ENCODE peak calls at places on chromosomes 11 and 22, in seven cellular contexts. One of them, this sample, is unnamed. For H3K4me1, the result is how much of the 10 kb centered on the place peaks cover.

GRCh38 chr11:77422690-77423089 is 51.2 kb downstream of the PAK1 start:
- DNase-seq in IMR-90: no peak
- DNase-seq in H9: no peak
- DNase-seq in neuronal stem cell: no peak
- DNase-seq in mesendoderm: no peak
- DNase-seq in H1: no peak
- DNase-seq in trophoblast cell: no peak
- DNase-seq in this sample: no peak

GRCh38 chr11:10436733-10437132 is 18.3 kb upstream of the AMPD3 start:
- DNase-seq in IMR-90: no peak
- DNase-seq in H9: no peak
- DNase-seq in neuronal stem cell: no peak
- DNase-seq in mesendoderm: no peak
- DNase-seq in H1: no peak
- DNase-seq in trophoblast cell: no peak
- DNase-seq in this sample: no peak

GRCh38 chr11:19232910-19233503 is 7.7 kb downstream of the E2F8 start:
- DNase-seq in IMR-90: peak
- DNase-seq in H9: no peak
- DNase-seq in neuronal stem cell: no peak
- DNase-seq in mesendoderm: peak
- DNase-seq in H1: no peak
- DNase-seq in trophoblast cell: peak
- DNase-seq in this sample: peak

GRCh38 chr11:100640071-100640470 is 47.0 kb upstream of the ARHGAP42 start:
- DNase-seq in IMR-90: peak
- DNase-seq in H9: no peak
- DNase-seq in neuronal stem cell: no peak
- DNase-seq in mesendoderm: no peak
- DNase-seq in H1: no peak
- DNase-seq in trophoblast cell: no peak
- DNase-seq in this sample: no peak

GRCh38 chr11:7418916-7419315 is 66.4 kb upstream of the OLFML1 start:
- DNase-seq in IMR-90: no peak
- DNase-seq in H9: no peak
- DNase-seq in neuronal stem cell: no peak
- DNase-seq in mesendoderm: no peak
- DNase-seq in H1: no peak
- DNase-seq in trophoblast cell: no peak
- DNase-seq in this sample: no peak

GRCh38 chr22:22080270-22080669 is 97.7 kb upstream of the TOP3B start:
- DNase-seq in IMR-90: no peak
- DNase-seq in H9: no peak
- DNase-seq in neuronal stem cell: no peak
- DNase-seq in mesendoderm: no peak
- DNase-seq in H1: no peak
- DNase-seq in trophoblast cell: no peak
- DNase-seq in this sample: no peak

GRCh38 chr22:46346680-46347405 is 11.3 kb downstream of the TRMU start:
- DNase-seq in IMR-90: no peak
- DNase-seq in H9: no peak
- DNase-seq in neuronal stem cell: no peak
- DNase-seq in mesendoderm: no peak
- DNase-seq in H1: no peak
- DNase-seq in trophoblast cell: no peak
- DNase-seq in this sample: no peak

GRCh38 chr11:108985611-108986279 is 320.9 kb downstream of the DDX10 start:
- DNase-seq in IMR-90: peak
- DNase-seq in H9: no peak
- DNase-seq in neuronal stem cell: no peak
- DNase-seq in mesendoderm: no peak
- DNase-seq in H1: no peak
- DNase-seq in trophoblast cell: no peak
- DNase-seq in this sample: peak

GRCh38 chr22:45183974-45184373 is 20.2 kb downstream of the NUP50 start:
- DNase-seq in IMR-90: no peak
- DNase-seq in H9: no peak
- DNase-seq in neuronal stem cell: no peak
- DNase-seq in mesendoderm: no peak
- DNase-seq in H1: no peak
- DNase-seq in trophoblast cell: no peak
- DNase-seq in this sample: no peak

GRCh38 chr11:59097113-59097708 is 9.8 kb upstream of the FAM111B start:
- DNase-seq in IMR-90: peak
- DNase-seq in H9: peak
- DNase-seq in neuronal stem cell: peak
- DNase-seq in mesendoderm: peak
- DNase-seq in H1: peak
- DNase-seq in trophoblast cell: peak
- DNase-seq in this sample: peak

GRCh38 chr11:47524200-47524874 is 28.6 kb downstream of the CELF1 start:
- DNase-seq in IMR-90: no peak
- DNase-seq in H9: peak
- DNase-seq in neuronal stem cell: no peak
- DNase-seq in mesendoderm: no peak
- DNase-seq in H1: no peak
- DNase-seq in trophoblast cell: no peak
- DNase-seq in this sample: peak

GRCh38 chr11:57791321-57792059 is 29.9 kb downstream of the CTNND1 start:
- DNase-seq in IMR-90: no peak
- DNase-seq in H9: peak
- DNase-seq in neuronal stem cell: no peak
- DNase-seq in mesendoderm: no peak
- DNase-seq in H1: no peak
- DNase-seq in trophoblast cell: peak
- DNase-seq in this sample: no peak

GRCh38 chr11:128481135-128481534 is 106.2 kb downstream of the ETS1 start:
- DNase-seq in IMR-90: peak
- DNase-seq in H9: no peak
- DNase-seq in neuronal stem cell: no peak
- DNase-seq in mesendoderm: no peak
- DNase-seq in H1: no peak
- DNase-seq in trophoblast cell: no peak
- DNase-seq in this sample: peak

GRCh38 chr11:125370561-125371389 is 125.3 kb downstream of the FEZ1 start:
- DNase-seq in IMR-90: no peak
- DNase-seq in H9: no peak
- DNase-seq in neuronal stem cell: no peak
- DNase-seq in mesendoderm: peak
- DNase-seq in H1: peak
- DNase-seq in trophoblast cell: no peak
- DNase-seq in this sample: no peak

GRCh38 chr22:26967282-26967681 is 309.9 kb downstream of the MIAT start:
- DNase-seq in IMR-90: no peak
- DNase-seq in H9: no peak
- DNase-seq in neuronal stem cell: no peak
- DNase-seq in mesendoderm: no peak
- DNase-seq in H1: no peak
- DNase-seq in trophoblast cell: no peak
- DNase-seq in this sample: no peak

GRCh38 chr22:26968873-26969272 is 311.5 kb downstream of the MIAT start:
- DNase-seq in IMR-90: no peak
- DNase-seq in H9: no peak
- DNase-seq in neuronal stem cell: no peak
- DNase-seq in mesendoderm: no peak
- DNase-seq in H1: no peak
- DNase-seq in trophoblast cell: no peak
- DNase-seq in this sample: no peak

DNA sequence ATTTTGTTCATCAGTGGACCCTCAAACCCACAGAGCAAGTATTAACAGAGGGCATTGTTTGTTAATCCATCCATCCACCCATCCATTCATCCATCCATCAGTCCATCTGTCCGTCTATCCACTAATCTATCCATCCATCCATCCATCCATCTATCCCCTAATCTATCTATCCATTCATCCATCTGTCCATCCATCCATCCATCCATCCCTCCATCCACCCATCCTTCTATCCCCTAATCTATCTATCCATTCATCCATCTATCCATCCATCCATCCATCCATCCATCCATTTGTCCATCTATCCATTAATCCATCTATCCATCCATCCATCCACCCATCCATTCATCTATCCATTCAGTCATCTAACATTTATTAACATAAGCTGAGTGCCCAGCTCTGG is 307.3 kb downstream of the MIAT start:
- DNase-seq in IMR-90: no peak
- DNase-seq in H9: no peak
- DNase-seq in neuronal stem cell: no peak
- DNase-seq in mesendoderm: no peak
- DNase-seq in H1: no peak
- DNase-seq in trophoblast cell: no peak
- DNase-seq in this sample: no peak
- H4K8ac ChIP-seq in IMR-90: no peak
- H4K8ac ChIP-seq in H9: no peak
- H4K8ac ChIP-seq in neuronal stem cell: no peak
- H4K8ac ChIP-seq in mesendoderm: no peak
- H4K8ac ChIP-seq in H1: no peak
- H4K8ac ChIP-seq in trophoblast cell: no peak
- H4K8ac ChIP-seq in this sample: no peak

GRCh38 chr22:43530864-43531201 is 119.0 kb downstream of the MPPED1 start:
- DNase-seq in IMR-90: no peak
- DNase-seq in H9: no peak
- DNase-seq in neuronal stem cell: no peak
- DNase-seq in mesendoderm: peak
- DNase-seq in H1: no peak
- DNase-seq in trophoblast cell: no peak
- DNase-seq in this sample: no peak

GRCh38 chr22:43531651-43532050 is 119.8 kb downstream of the MPPED1 start:
- DNase-seq in IMR-90: no peak
- DNase-seq in H9: no peak
- DNase-seq in neuronal stem cell: no peak
- DNase-seq in mesendoderm: no peak
- DNase-seq in H1: no peak
- DNase-seq in trophoblast cell: no peak
- DNase-seq in this sample: no peak

GRCh38 chr22:43528601-43529360 is 117.0 kb downstream of the MPPED1 start:
- DNase-seq in IMR-90: no peak
- DNase-seq in H9: no peak
- DNase-seq in neuronal stem cell: no peak
- DNase-seq in mesendoderm: no peak
- DNase-seq in H1: no peak
- DNase-seq in trophoblast cell: no peak
- DNase-seq in this sample: no peak

GRCh38 chr22:43529461-43529860 is 117.6 kb downstream of the MPPED1 start:
- DNase-seq in IMR-90: no peak
- DNase-seq in H9: no peak
- DNase-seq in neuronal stem cell: no peak
- DNase-seq in mesendoderm: no peak
- DNase-seq in H1: no peak
- DNase-seq in trophoblast cell: no peak
- DNase-seq in this sample: no peak

DNA sequence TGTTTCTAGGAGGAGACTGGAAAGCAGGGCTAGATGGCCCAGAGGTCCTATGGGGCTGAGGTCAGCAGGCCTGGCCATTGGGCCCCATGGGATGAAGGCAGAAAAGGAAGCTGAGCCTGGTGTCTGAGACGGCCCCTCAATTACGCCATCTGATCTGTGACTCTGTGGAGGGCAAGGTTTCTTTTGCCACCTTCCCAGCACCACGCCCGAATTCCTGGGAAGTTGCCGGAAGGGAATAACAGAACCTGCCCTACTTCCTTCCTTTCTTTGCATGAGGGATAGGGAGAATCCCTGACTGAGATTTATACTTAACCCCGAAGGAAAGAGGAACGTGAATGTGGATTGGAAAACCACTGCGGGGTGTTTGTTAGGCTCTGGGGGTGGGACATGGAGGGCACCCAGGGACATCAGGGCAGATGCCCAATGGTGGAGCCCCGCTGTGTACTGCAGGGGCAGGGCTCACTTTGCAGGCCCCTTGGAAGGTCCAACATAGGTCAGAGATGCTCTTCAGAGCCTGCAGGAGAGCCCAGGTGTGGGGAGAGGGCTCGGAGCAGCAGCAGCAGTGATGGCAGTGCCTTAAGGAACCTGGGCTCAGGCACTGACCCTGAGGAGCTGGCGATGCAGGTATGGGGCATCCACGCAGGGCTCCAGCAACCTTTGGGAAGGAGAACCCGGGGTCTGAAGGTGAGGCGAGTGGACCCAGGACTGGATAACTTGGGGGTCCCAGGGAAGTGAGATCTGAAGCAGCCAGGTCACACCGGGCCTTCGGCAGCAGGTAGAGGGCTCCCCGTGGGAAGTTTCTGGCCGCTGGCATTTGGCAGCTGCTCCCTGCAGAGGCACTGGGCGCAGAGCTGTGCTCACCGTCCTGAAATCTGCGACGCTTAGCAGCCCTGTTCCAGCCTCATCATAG is 118.4 kb downstream of the MPPED1 start:
- DNase-seq in IMR-90: no peak
- DNase-seq in H9: no peak
- DNase-seq in neuronal stem cell: no peak
- DNase-seq in mesendoderm: peak
- DNase-seq in H1: no peak
- DNase-seq in trophoblast cell: no peak
- DNase-seq in this sample: no peak
- H3K23ac ChIP-seq in IMR-90: no peak
- H3K23ac ChIP-seq in H9: no peak
- H3K23ac ChIP-seq in neuronal stem cell: no peak
- H3K23ac ChIP-seq in mesendoderm: no peak
- H3K23ac ChIP-seq in H1: no peak
- H3K23ac ChIP-seq in trophoblast cell: no peak
- H3K23ac ChIP-seq in this sample: no peak

GRCh38 chr11:11618973-11619435 is 2.8 kb downstream of the GALNT18 start:
- DNase-seq in IMR-90: no peak
- DNase-seq in H9: no peak
- DNase-seq in neuronal stem cell: no peak
- DNase-seq in mesendoderm: no peak
- DNase-seq in H1: no peak
- DNase-seq in trophoblast cell: no peak
- DNase-seq in this sample: no peak
- H3K4me1 ChIP-seq in IMR-90: under half
- H3K4me1 ChIP-seq in H9: under half
- H3K4me1 ChIP-seq in neuronal stem cell: under half
- H3K4me1 ChIP-seq in mesendoderm: under half
- H3K4me1 ChIP-seq in H1: under half
- H3K4me1 ChIP-seq in trophoblast cell: under half
- H3K4me1 ChIP-seq in this sample: under half

GRCh38 chr11:130145328-130145812 is 14.2 kb upstream of the ST14 start:
- DNase-seq in IMR-90: no peak
- DNase-seq in H9: no peak
- DNase-seq in neuronal stem cell: no peak
- DNase-seq in mesendoderm: no peak
- DNase-seq in H1: no peak
- DNase-seq in trophoblast cell: no peak
- DNase-seq in this sample: no peak

GRCh38 chr11:130145975-130146776 is 13.4 kb upstream of the ST14 start:
- DNase-seq in IMR-90: no peak
- DNase-seq in H9: peak
- DNase-seq in neuronal stem cell: no peak
- DNase-seq in mesendoderm: peak
- DNase-seq in H1: peak
- DNase-seq in trophoblast cell: peak
- DNase-seq in this sample: no peak

GRCh38 chr11:130146797-130147196 is 12.8 kb upstream of the ST14 start:
- DNase-seq in IMR-90: no peak
- DNase-seq in H9: no peak
- DNase-seq in neuronal stem cell: no peak
- DNase-seq in mesendoderm: no peak
- DNase-seq in H1: no peak
- DNase-seq in trophoblast cell: peak
- DNase-seq in this sample: no peak

GRCh38 chr11:130144129-130144528 is 15.5 kb upstream of the ST14 start:
- DNase-seq in IMR-90: no peak
- DNase-seq in H9: no peak
- DNase-seq in neuronal stem cell: no peak
- DNase-seq in mesendoderm: no peak
- DNase-seq in H1: no peak
- DNase-seq in trophoblast cell: no peak
- DNase-seq in this sample: no peak

GRCh38 chr11:130144721-130145327 is 14.8 kb upstream of the ST14 start:
- DNase-seq in IMR-90: peak
- DNase-seq in H9: no peak
- DNase-seq in neuronal stem cell: no peak
- DNase-seq in mesendoderm: peak
- DNase-seq in H1: no peak
- DNase-seq in trophoblast cell: no peak
- DNase-seq in this sample: peak
- H4K8ac ChIP-seq in IMR-90: no peak
- H4K8ac ChIP-seq in H9: no peak
- H4K8ac ChIP-seq in neuronal stem cell: no peak
- H4K8ac ChIP-seq in mesendoderm: no peak
- H4K8ac ChIP-seq in H1: no peak
- H4K8ac ChIP-seq in trophoblast cell: no peak
- H4K8ac ChIP-seq in this sample: no peak

This sample was measured in mesenchymal stem cell.